ENCODE peak calls at places on chromosomes 1 and 21, in four cellular contexts. O is A172, U is aorta, C is A549. A is an unnamed sample.

GRCh38 chr1:243447844-243448243 is 192.0 kb downstream of the SDCCAG8 start:
- DNase-seq in C (no peak), U (no peak), O (no peak), A (no peak)

GRCh38 chr1:205339197-205339702 is 17.5 kb downstream of the KLHDC8A start:
- DNase-seq in U (no peak), C (no peak), O (no peak), A (no peak)

GRCh38 chr1:160221089-160221488 is 15.9 kb downstream of the PEA15 start:
- DNase-seq in U (no peak), C (no peak), O (no peak), A (no peak)

GRCh38 chr1:227632325-227632724 is 69.0 kb downstream of the ZNF678 start:
- DNase-seq in C (no peak), U (no peak), O (no peak), A (no peak)

GRCh38 chr1:82562448-82562847 is 761.7 kb downstream of the ADGRL2 start:
- DNase-seq in O (no peak), U (no peak), C (no peak), A (peak; percentile 23)

GRCh38 chr1:56397811-56398231 is 181.5 kb downstream of the PLPP3 start:
- DNase-seq in U (no peak), C (no peak), O (no peak), A (no peak)

GRCh38 chr1:212138441-212138840 is 102.9 kb downstream of the DTL start:
- DNase-seq in U (no peak), O (no peak), C (no peak), A (no peak)

GRCh38 chr1:8347635-8348034 is 29.7 kb downstream of the SLC45A1 start:
- DNase-seq in C (no peak), O (no peak), U (no peak), A (no peak)

GRCh38 chr1:201503397-201504176 is 3.3 kb downstream of the CSRP1 start:
- DNase-seq in U (peak; percentile 69), O (peak; percentile 98), C (peak; percentile 93), A (peak; percentile 37)

GRCh38 chr1:84996846-84997666 is at the start of gene MCOLN2:
- DNase-seq in O (no peak), C (peak; percentile 24), U (peak; percentile 52), A (peak; percentile 86)

GRCh38 chr1:207831517-207832327 is 79.2 kb downstream of the CD34 start:
- DNase-seq in O (peak; percentile 50), C (no peak), U (no peak), A (no peak)

GRCh38 chr1:241776911-241777310 is 71.1 kb upstream of the EXO1 start:
- DNase-seq in U (no peak), C (no peak), O (no peak), A (no peak)

GRCh38 chr1:67552336-67552759 is 122.1 kb upstream of the SERBP1 start:
- DNase-seq in U (no peak), C (no peak), O (no peak), A (no peak)

GRCh38 chr1:91789273-91789997 is 96.5 kb downstream of the TGFBR3 start:
- DNase-seq in C (no peak), U (no peak), O (no peak), A (no peak)

GRCh38 chr21:15617968-15618367 is 111.8 kb upstream of the USP25 start:
- DNase-seq in U (no peak), C (peak; percentile 47), O (peak; percentile 87), A (peak; percentile 44)

GRCh38 chr1:25567710-25568089 is 24.3 kb downstream of the LDLRAP1 start:
- DNase-seq in C (no peak), O (no peak), U (no peak), A (no peak)

GRCh38 chr1:50369830-50370229 is 53.4 kb downstream of the DMRTA2 start:
- DNase-seq in U (no peak), C (peak; percentile 31), O (no peak), A (peak; percentile 37)

GRCh38 chr21:33643658-33644311 is 1.5 kb downstream of the ITSN1 start:
- DNase-seq in C (no peak), U (no peak), O (peak; percentile 44), A (peak; percentile 68)